ENCODE peak calls at places on chromosomes 3 and 15, in six cellular contexts. G is cortex of kidney; K is cardiac muscle cell; H is NCI-H2081; J is stimulated activated CD4-positive, alpha-beta T cell treated with anti-CD3 and anti-CD28 coated beads, TNF-alpha, amount 100 ng/mL, for 4 hours; S is nucleus accumbens. T is an unnamed sample.

GRCh38 chr15:48112242-48112641 is 8.5 kb upstream of the SLC24A5 start:
- DNase-seq in G (no peak), K (peak), H (peak), J (no peak), S (no peak), T (no peak)

GRCh38 chr15:34847598-34847997 is 52.2 kb upstream of the ACTC1 start:
- DNase-seq in G (no peak), K (no peak), H (no peak), J (no peak), S (no peak), T (no peak)

GRCh38 chr3:98994128-98994762 is 92.8 kb upstream of the DCBLD2 start:
- DNase-seq in G (no peak), K (peak), H (peak), J (no peak), S (no peak), T (peak)

GRCh38 chr15:74422723-74423442 is 10.9 kb downstream of the SEMA7A start:
- DNase-seq in G (no peak), K (peak), H (no peak), J (no peak), S (no peak), T (no peak)

GRCh38 chr3:121574449-121574848 is 6.7 kb downstream of the ARGFX start:
- DNase-seq in G (no peak), K (no peak), H (peak), J (no peak), S (no peak), T (no peak)

GRCh38 chr15:63056843-63057242 is 14.3 kb downstream of the TPM1 start:
- DNase-seq in G (no peak), K (no peak), H (no peak), J (no peak), S (no peak), T (no peak)

GRCh38 chr15:53401503-53401902 is 358.0 kb downstream of the WDR72 start:
- DNase-seq in G (no peak), K (no peak), H (no peak), J (no peak), S (no peak), T (no peak)

GRCh38 chr3:168117059-168117458 is 21.3 kb upstream of the GOLIM4 start:
- DNase-seq in G (no peak), K (no peak), H (peak), J (no peak), S (no peak), T (no peak)

GRCh38 chr3:154795582-154795981 is 284.5 kb upstream of the MME start:
- DNase-seq in G (no peak), K (peak), H (no peak), J (no peak), S (no peak), T (no peak)

GRCh38 chr15:59369597-59369996 is 3.1 kb downstream of the MYO1E start:
- DNase-seq in G (no peak), K (no peak), H (no peak), J (no peak), S (no peak), T (no peak)

GRCh38 chr3:165462616-165463334 is 266.6 kb upstream of the SLITRK3 start:
- DNase-seq in G (no peak), K (no peak), H (no peak), J (no peak), S (no peak), T (peak)

GRCh38 chr3:159045279-159045678 is 243.4 kb downstream of the MFSD1 start:
- DNase-seq in G (no peak), K (no peak), H (peak), J (no peak), S (no peak), T (no peak)

GRCh38 chr3:39907981-39908380 is 98.6 kb downstream of the MYRIP start:
- DNase-seq in G (no peak), K (no peak), H (no peak), J (no peak), S (no peak), T (no peak)

GRCh38 chr3:17759901-17760300 is 17.5 kb upstream of the TBC1D5 start:
- DNase-seq in G (no peak), K (no peak), H (no peak), J (no peak), S (no peak), T (no peak)

GRCh38 chr3:59001675-59002074 is 48.1 kb downstream of the CFAP20DC start:
- DNase-seq in G (no peak), K (no peak), H (no peak), J (no peak), S (no peak), T (no peak)

GRCh38 chr3:97713634-97714033 is 50.9 kb upstream of the ARL6 start:
- DNase-seq in G (no peak), K (no peak), H (no peak), J (no peak), S (no peak), T (no peak)

GRCh38 chr3:25128735-25129134 is 299.3 kb upstream of the RARB start:
- DNase-seq in G (no peak), K (no peak), H (no peak), J (no peak), S (no peak), T (no peak)

GRCh38 chr3:105359098-105359762 is 7.5 kb upstream of the ALCAM start:
- DNase-seq in G (no peak), K (no peak), H (no peak), J (no peak), S (no peak), T (no peak)

T was measured in putamen.